ENCODE peak calls at places on chromosomes 13 and 19, in nine cellular contexts. One of them, this sample, is unnamed.

GRCh38 chr19:3604227-3604986 is 2.3 kb downstream of the TBXA2R start:
- DNase-seq in RWPE1: no peak
- DNase-seq in stimulated activated naive CD8-positive, alpha-beta T cell treated with anti-CD3 and anti-CD28 coated beads, Interleukin-15, Interleukin-2, amounts not matched to agents 100 U/mL and 50 U/mL, for 24 hours: no peak
- DNase-seq in ovary: no peak
- DNase-seq in activated T-helper 1 cell treated with Interleukin-2 at 50 U/mL for 16 hours: no peak
- DNase-seq in nephron progenitor cell: no peak
- DNase-seq in heart right ventricle: no peak
- DNase-seq in NCI-H2081: no peak
- DNase-seq in ELF-1: no peak
- DNase-seq in this sample: no peak

GRCh38 chr19:57269515-57270250 is 10.6 kb upstream of the ZNF460 start:
- DNase-seq in RWPE1: peak; percentile 70
- DNase-seq in stimulated activated naive CD8-positive, alpha-beta T cell treated with anti-CD3 and anti-CD28 coated beads, Interleukin-15, Interleukin-2, amounts not matched to agents 100 U/mL and 50 U/mL, for 24 hours: no peak
- DNase-seq in ovary: no peak
- DNase-seq in activated T-helper 1 cell treated with Interleukin-2 at 50 U/mL for 16 hours: no peak
- DNase-seq in nephron progenitor cell: no peak
- DNase-seq in heart right ventricle: no peak
- DNase-seq in NCI-H2081: no peak
- DNase-seq in ELF-1: no peak
- DNase-seq in this sample: peak; percentile 89

GRCh38 chr19:12611361-12611699 is 610 bp downstream of the ZNF791 start:
- DNase-seq in RWPE1: peak; percentile 78
- DNase-seq in stimulated activated naive CD8-positive, alpha-beta T cell treated with anti-CD3 and anti-CD28 coated beads, Interleukin-15, Interleukin-2, amounts not matched to agents 100 U/mL and 50 U/mL, for 24 hours: no peak
- DNase-seq in ovary: peak; percentile 72
- DNase-seq in activated T-helper 1 cell treated with Interleukin-2 at 50 U/mL for 16 hours: no peak
- DNase-seq in nephron progenitor cell: peak; percentile 64
- DNase-seq in heart right ventricle: peak; percentile 61
- DNase-seq in NCI-H2081: peak; percentile 58
- DNase-seq in ELF-1: peak; percentile 75
- DNase-seq in this sample: peak; percentile 80

GRCh38 chr19:43452517-43453045 is 12.8 kb downstream of the LYPD3 start:
- DNase-seq in RWPE1: peak; percentile 55
- DNase-seq in stimulated activated naive CD8-positive, alpha-beta T cell treated with anti-CD3 and anti-CD28 coated beads, Interleukin-15, Interleukin-2, amounts not matched to agents 100 U/mL and 50 U/mL, for 24 hours: no peak
- DNase-seq in ovary: no peak
- DNase-seq in activated T-helper 1 cell treated with Interleukin-2 at 50 U/mL for 16 hours: no peak
- DNase-seq in nephron progenitor cell: no peak
- DNase-seq in heart right ventricle: no peak
- DNase-seq in NCI-H2081: no peak
- DNase-seq in ELF-1: no peak
- DNase-seq in this sample: no peak

GRCh38 chr13:109387438-109387837 is 398.9 kb downstream of the IRS2 start:
- DNase-seq in RWPE1: no peak
- DNase-seq in stimulated activated naive CD8-positive, alpha-beta T cell treated with anti-CD3 and anti-CD28 coated beads, Interleukin-15, Interleukin-2, amounts not matched to agents 100 U/mL and 50 U/mL, for 24 hours: no peak
- DNase-seq in ovary: no peak
- DNase-seq in activated T-helper 1 cell treated with Interleukin-2 at 50 U/mL for 16 hours: no peak
- DNase-seq in nephron progenitor cell: no peak
- DNase-seq in heart right ventricle: no peak
- DNase-seq in NCI-H2081: no peak
- DNase-seq in ELF-1: no peak
- DNase-seq in this sample: no peak

GRCh38 chr19:8307965-8308866 is at the start of gene CD320:
- DNase-seq in RWPE1: peak; percentile 91
- DNase-seq in stimulated activated naive CD8-positive, alpha-beta T cell treated with anti-CD3 and anti-CD28 coated beads, Interleukin-15, Interleukin-2, amounts not matched to agents 100 U/mL and 50 U/mL, for 24 hours: peak; percentile 91
- DNase-seq in ovary: peak; percentile 87
- DNase-seq in activated T-helper 1 cell treated with Interleukin-2 at 50 U/mL for 16 hours: peak; percentile 75
- DNase-seq in nephron progenitor cell: peak; percentile 96
- DNase-seq in heart right ventricle: peak; percentile 93
- DNase-seq in NCI-H2081: peak; percentile 90
- DNase-seq in ELF-1: peak; percentile 94
- DNase-seq in this sample: peak; percentile 91

GRCh38 chr13:20984879-20985278 is 76.5 kb downstream of the LATS2 start:
- DNase-seq in RWPE1: no peak
- DNase-seq in stimulated activated naive CD8-positive, alpha-beta T cell treated with anti-CD3 and anti-CD28 coated beads, Interleukin-15, Interleukin-2, amounts not matched to agents 100 U/mL and 50 U/mL, for 24 hours: no peak
- DNase-seq in ovary: no peak
- DNase-seq in activated T-helper 1 cell treated with Interleukin-2 at 50 U/mL for 16 hours: no peak
- DNase-seq in nephron progenitor cell: no peak
- DNase-seq in heart right ventricle: no peak
- DNase-seq in NCI-H2081: no peak
- DNase-seq in ELF-1: no peak
- DNase-seq in this sample: no peak

GRCh38 chr13:113635048-113635420 is 23.0 kb downstream of the ATP4B start:
- DNase-seq in RWPE1: no peak
- DNase-seq in stimulated activated naive CD8-positive, alpha-beta T cell treated with anti-CD3 and anti-CD28 coated beads, Interleukin-15, Interleukin-2, amounts not matched to agents 100 U/mL and 50 U/mL, for 24 hours: no peak
- DNase-seq in ovary: no peak
- DNase-seq in activated T-helper 1 cell treated with Interleukin-2 at 50 U/mL for 16 hours: no peak
- DNase-seq in nephron progenitor cell: no peak
- DNase-seq in heart right ventricle: no peak
- DNase-seq in NCI-H2081: no peak
- DNase-seq in ELF-1: no peak
- DNase-seq in this sample: no peak

GRCh38 chr13:38202730-38203129 is 146.9 kb upstream of the UFM1 start:
- DNase-seq in RWPE1: peak; percentile 17
- DNase-seq in stimulated activated naive CD8-positive, alpha-beta T cell treated with anti-CD3 and anti-CD28 coated beads, Interleukin-15, Interleukin-2, amounts not matched to agents 100 U/mL and 50 U/mL, for 24 hours: no peak
- DNase-seq in ovary: no peak
- DNase-seq in activated T-helper 1 cell treated with Interleukin-2 at 50 U/mL for 16 hours: no peak
- DNase-seq in nephron progenitor cell: no peak
- DNase-seq in heart right ventricle: no peak
- DNase-seq in NCI-H2081: no peak
- DNase-seq in ELF-1: no peak
- DNase-seq in this sample: peak; percentile 76

GRCh38 chr13:49225358-49226042 is 5.4 kb downstream of the MLNR start:
- DNase-seq in RWPE1: no peak
- DNase-seq in stimulated activated naive CD8-positive, alpha-beta T cell treated with anti-CD3 and anti-CD28 coated beads, Interleukin-15, Interleukin-2, amounts not matched to agents 100 U/mL and 50 U/mL, for 24 hours: no peak
- DNase-seq in ovary: no peak
- DNase-seq in activated T-helper 1 cell treated with Interleukin-2 at 50 U/mL for 16 hours: no peak
- DNase-seq in nephron progenitor cell: no peak
- DNase-seq in heart right ventricle: no peak
- DNase-seq in NCI-H2081: no peak
- DNase-seq in ELF-1: no peak
- DNase-seq in this sample: no peak

GRCh38 chr13:30170569-30170968 is 136.8 kb downstream of the KATNAL1 start:
- DNase-seq in RWPE1: no peak
- DNase-seq in stimulated activated naive CD8-positive, alpha-beta T cell treated with anti-CD3 and anti-CD28 coated beads, Interleukin-15, Interleukin-2, amounts not matched to agents 100 U/mL and 50 U/mL, for 24 hours: no peak
- DNase-seq in ovary: no peak
- DNase-seq in activated T-helper 1 cell treated with Interleukin-2 at 50 U/mL for 16 hours: no peak
- DNase-seq in nephron progenitor cell: no peak
- DNase-seq in heart right ventricle: no peak
- DNase-seq in NCI-H2081: no peak
- DNase-seq in ELF-1: no peak
- DNase-seq in this sample: no peak

GRCh38 chr13:82758056-82758455 is 1124.2 kb downstream of the SLITRK1 start:
- DNase-seq in RWPE1: peak; percentile 9
- DNase-seq in stimulated activated naive CD8-positive, alpha-beta T cell treated with anti-CD3 and anti-CD28 coated beads, Interleukin-15, Interleukin-2, amounts not matched to agents 100 U/mL and 50 U/mL, for 24 hours: no peak
- DNase-seq in ovary: no peak
- DNase-seq in activated T-helper 1 cell treated with Interleukin-2 at 50 U/mL for 16 hours: no peak
- DNase-seq in nephron progenitor cell: no peak
- DNase-seq in heart right ventricle: no peak
- DNase-seq in NCI-H2081: no peak
- DNase-seq in ELF-1: peak; percentile 88
- DNase-seq in this sample: peak; percentile 30

GRCh38 chr19:6890421-6890913 is 3.1 kb downstream of the ADGRE1 start:
- DNase-seq in RWPE1: no peak
- DNase-seq in stimulated activated naive CD8-positive, alpha-beta T cell treated with anti-CD3 and anti-CD28 coated beads, Interleukin-15, Interleukin-2, amounts not matched to agents 100 U/mL and 50 U/mL, for 24 hours: no peak
- DNase-seq in ovary: no peak
- DNase-seq in activated T-helper 1 cell treated with Interleukin-2 at 50 U/mL for 16 hours: no peak
- DNase-seq in nephron progenitor cell: no peak
- DNase-seq in heart right ventricle: no peak
- DNase-seq in NCI-H2081: no peak
- DNase-seq in ELF-1: no peak
- DNase-seq in this sample: no peak

GRCh38 chr19:21851596-21852345 is 15.8 kb upstream of the ZNF43 start:
- DNase-seq in RWPE1: peak; percentile 94
- DNase-seq in stimulated activated naive CD8-positive, alpha-beta T cell treated with anti-CD3 and anti-CD28 coated beads, Interleukin-15, Interleukin-2, amounts not matched to agents 100 U/mL and 50 U/mL, for 24 hours: peak; percentile 90
- DNase-seq in ovary: peak; percentile 91
- DNase-seq in activated T-helper 1 cell treated with Interleukin-2 at 50 U/mL for 16 hours: peak; percentile 79
- DNase-seq in nephron progenitor cell: peak; percentile 86
- DNase-seq in heart right ventricle: peak; percentile 93
- DNase-seq in NCI-H2081: peak; percentile 92
- DNase-seq in ELF-1: peak; percentile 98
- DNase-seq in this sample: peak; percentile 97

GRCh38 chr19:36489920-36490415 is 607 bp upstream of the ZNF566 start:
- DNase-seq in RWPE1: peak; percentile 86
- DNase-seq in stimulated activated naive CD8-positive, alpha-beta T cell treated with anti-CD3 and anti-CD28 coated beads, Interleukin-15, Interleukin-2, amounts not matched to agents 100 U/mL and 50 U/mL, for 24 hours: peak; percentile 75
- DNase-seq in ovary: no peak
- DNase-seq in activated T-helper 1 cell treated with Interleukin-2 at 50 U/mL for 16 hours: peak; percentile 45
- DNase-seq in nephron progenitor cell: peak; percentile 71
- DNase-seq in heart right ventricle: peak; percentile 78
- DNase-seq in NCI-H2081: peak; percentile 87
- DNase-seq in ELF-1: peak; percentile 99
- DNase-seq in this sample: peak; percentile 95

GRCh38 chr19:13981988-13982501 is 24.1 kb downstream of the RFX1 start:
- DNase-seq in RWPE1: no peak
- DNase-seq in stimulated activated naive CD8-positive, alpha-beta T cell treated with anti-CD3 and anti-CD28 coated beads, Interleukin-15, Interleukin-2, amounts not matched to agents 100 U/mL and 50 U/mL, for 24 hours: no peak
- DNase-seq in ovary: no peak
- DNase-seq in activated T-helper 1 cell treated with Interleukin-2 at 50 U/mL for 16 hours: no peak
- DNase-seq in nephron progenitor cell: no peak
- DNase-seq in heart right ventricle: no peak
- DNase-seq in NCI-H2081: no peak
- DNase-seq in ELF-1: no peak
- DNase-seq in this sample: no peak

GRCh38 chr13:31067416-31068118 is 94.1 kb downstream of the HSPH1 start:
- DNase-seq in RWPE1: peak; percentile 77
- DNase-seq in stimulated activated naive CD8-positive, alpha-beta T cell treated with anti-CD3 and anti-CD28 coated beads, Interleukin-15, Interleukin-2, amounts not matched to agents 100 U/mL and 50 U/mL, for 24 hours: no peak
- DNase-seq in ovary: no peak
- DNase-seq in activated T-helper 1 cell treated with Interleukin-2 at 50 U/mL for 16 hours: no peak
- DNase-seq in nephron progenitor cell: no peak
- DNase-seq in heart right ventricle: no peak
- DNase-seq in NCI-H2081: no peak
- DNase-seq in ELF-1: no peak
- DNase-seq in this sample: peak; percentile 78

GRCh38 chr13:108610517-108610916 is 18.9 kb upstream of the MYO16 start:
- DNase-seq in RWPE1: no peak
- DNase-seq in stimulated activated naive CD8-positive, alpha-beta T cell treated with anti-CD3 and anti-CD28 coated beads, Interleukin-15, Interleukin-2, amounts not matched to agents 100 U/mL and 50 U/mL, for 24 hours: no peak
- DNase-seq in ovary: no peak
- DNase-seq in activated T-helper 1 cell treated with Interleukin-2 at 50 U/mL for 16 hours: no peak
- DNase-seq in nephron progenitor cell: no peak
- DNase-seq in heart right ventricle: no peak
- DNase-seq in NCI-H2081: no peak
- DNase-seq in ELF-1: no peak
- DNase-seq in this sample: no peak

GRCh38 chr19:43624933-43625332 is 5.5 kb upstream of the ZNF428 start:
- DNase-seq in RWPE1: no peak
- DNase-seq in stimulated activated naive CD8-positive, alpha-beta T cell treated with anti-CD3 and anti-CD28 coated beads, Interleukin-15, Interleukin-2, amounts not matched to agents 100 U/mL and 50 U/mL, for 24 hours: peak; percentile 90
- DNase-seq in ovary: no peak
- DNase-seq in activated T-helper 1 cell treated with Interleukin-2 at 50 U/mL for 16 hours: peak; percentile 70
- DNase-seq in nephron progenitor cell: peak; percentile 69
- DNase-seq in heart right ventricle: peak; percentile 63
- DNase-seq in NCI-H2081: no peak
- DNase-seq in ELF-1: peak; percentile 90
- DNase-seq in this sample: no peak

GRCh38 chr19:56156768-56157167 is 15.7 kb downstream of the ZNF444 start:
- DNase-seq in RWPE1: no peak
- DNase-seq in stimulated activated naive CD8-positive, alpha-beta T cell treated with anti-CD3 and anti-CD28 coated beads, Interleukin-15, Interleukin-2, amounts not matched to agents 100 U/mL and 50 U/mL, for 24 hours: no peak
- DNase-seq in ovary: no peak
- DNase-seq in activated T-helper 1 cell treated with Interleukin-2 at 50 U/mL for 16 hours: no peak
- DNase-seq in nephron progenitor cell: no peak
- DNase-seq in heart right ventricle: peak; percentile 46
- DNase-seq in NCI-H2081: no peak
- DNase-seq in ELF-1: no peak
- DNase-seq in this sample: no peak

GRCh38 chr13:48158290-48158689 is 63.4 kb upstream of the MED4 start:
- DNase-seq in RWPE1: no peak
- DNase-seq in stimulated activated naive CD8-positive, alpha-beta T cell treated with anti-CD3 and anti-CD28 coated beads, Interleukin-15, Interleukin-2, amounts not matched to agents 100 U/mL and 50 U/mL, for 24 hours: no peak
- DNase-seq in ovary: no peak
- DNase-seq in activated T-helper 1 cell treated with Interleukin-2 at 50 U/mL for 16 hours: no peak
- DNase-seq in nephron progenitor cell: no peak
- DNase-seq in heart right ventricle: no peak
- DNase-seq in NCI-H2081: no peak
- DNase-seq in ELF-1: no peak
- DNase-seq in this sample: no peak

GRCh38 chr19:34485831-34486230 is 4.3 kb downstream of the WTIP start:
- DNase-seq in RWPE1: no peak
- DNase-seq in stimulated activated naive CD8-positive, alpha-beta T cell treated with anti-CD3 and anti-CD28 coated beads, Interleukin-15, Interleukin-2, amounts not matched to agents 100 U/mL and 50 U/mL, for 24 hours: no peak
- DNase-seq in ovary: no peak
- DNase-seq in activated T-helper 1 cell treated with Interleukin-2 at 50 U/mL for 16 hours: no peak
- DNase-seq in nephron progenitor cell: no peak
- DNase-seq in heart right ventricle: no peak
- DNase-seq in NCI-H2081: no peak
- DNase-seq in ELF-1: no peak
- DNase-seq in this sample: no peak

GRCh38 chr13:81872581-81872980 is 1531.7 kb upstream of the SPRY2 start:
- DNase-seq in RWPE1: no peak
- DNase-seq in stimulated activated naive CD8-positive, alpha-beta T cell treated with anti-CD3 and anti-CD28 coated beads, Interleukin-15, Interleukin-2, amounts not matched to agents 100 U/mL and 50 U/mL, for 24 hours: no peak
- DNase-seq in ovary: no peak
- DNase-seq in activated T-helper 1 cell treated with Interleukin-2 at 50 U/mL for 16 hours: no peak
- DNase-seq in nephron progenitor cell: peak; percentile 2
- DNase-seq in heart right ventricle: no peak
- DNase-seq in NCI-H2081: peak; percentile 13
- DNase-seq in ELF-1: peak; percentile 38
- DNase-seq in this sample: peak; percentile 0

GRCh38 chr13:25933520-25933919 is 118.3 kb downstream of the SHISA2 start:
- DNase-seq in RWPE1: no peak
- DNase-seq in stimulated activated naive CD8-positive, alpha-beta T cell treated with anti-CD3 and anti-CD28 coated beads, Interleukin-15, Interleukin-2, amounts not matched to agents 100 U/mL and 50 U/mL, for 24 hours: no peak
- DNase-seq in ovary: no peak
- DNase-seq in activated T-helper 1 cell treated with Interleukin-2 at 50 U/mL for 16 hours: no peak
- DNase-seq in nephron progenitor cell: no peak
- DNase-seq in heart right ventricle: no peak
- DNase-seq in NCI-H2081: no peak
- DNase-seq in ELF-1: no peak
- DNase-seq in this sample: no peak

GRCh38 chr19:17244618-17245534 is 843 bp downstream of the NR2F6 start:
- DNase-seq in RWPE1: no peak
- DNase-seq in stimulated activated naive CD8-positive, alpha-beta T cell treated with anti-CD3 and anti-CD28 coated beads, Interleukin-15, Interleukin-2, amounts not matched to agents 100 U/mL and 50 U/mL, for 24 hours: no peak
- DNase-seq in ovary: peak; percentile 46
- DNase-seq in activated T-helper 1 cell treated with Interleukin-2 at 50 U/mL for 16 hours: no peak
- DNase-seq in nephron progenitor cell: no peak
- DNase-seq in heart right ventricle: peak; percentile 62
- DNase-seq in NCI-H2081: no peak
- DNase-seq in ELF-1: no peak
- DNase-seq in this sample: no peak

GRCh38 chr19:296476-297225 is 5.4 kb upstream of the PLPP2 start:
- DNase-seq in RWPE1: no peak
- DNase-seq in stimulated activated naive CD8-positive, alpha-beta T cell treated with anti-CD3 and anti-CD28 coated beads, Interleukin-15, Interleukin-2, amounts not matched to agents 100 U/mL and 50 U/mL, for 24 hours: no peak
- DNase-seq in ovary: no peak
- DNase-seq in activated T-helper 1 cell treated with Interleukin-2 at 50 U/mL for 16 hours: no peak
- DNase-seq in nephron progenitor cell: no peak
- DNase-seq in heart right ventricle: no peak
- DNase-seq in NCI-H2081: no peak
- DNase-seq in ELF-1: no peak
- DNase-seq in this sample: no peak

GRCh38 chr19:7445104-7445503 is 43.7 kb downstream of the PEX11G start:
- DNase-seq in RWPE1: no peak
- DNase-seq in stimulated activated naive CD8-positive, alpha-beta T cell treated with anti-CD3 and anti-CD28 coated beads, Interleukin-15, Interleukin-2, amounts not matched to agents 100 U/mL and 50 U/mL, for 24 hours: no peak
- DNase-seq in ovary: no peak
- DNase-seq in activated T-helper 1 cell treated with Interleukin-2 at 50 U/mL for 16 hours: no peak
- DNase-seq in nephron progenitor cell: no peak
- DNase-seq in heart right ventricle: no peak
- DNase-seq in NCI-H2081: no peak
- DNase-seq in ELF-1: no peak
- DNase-seq in this sample: no peak

GRCh38 chr13:39036212-39036611 is 1.7 kb downstream of the PROSER1 start:
- DNase-seq in RWPE1: no peak
- DNase-seq in stimulated activated naive CD8-positive, alpha-beta T cell treated with anti-CD3 and anti-CD28 coated beads, Interleukin-15, Interleukin-2, amounts not matched to agents 100 U/mL and 50 U/mL, for 24 hours: peak; percentile 25
- DNase-seq in ovary: no peak
- DNase-seq in activated T-helper 1 cell treated with Interleukin-2 at 50 U/mL for 16 hours: no peak
- DNase-seq in nephron progenitor cell: no peak
- DNase-seq in heart right ventricle: no peak
- DNase-seq in NCI-H2081: no peak
- DNase-seq in ELF-1: peak; percentile 24
- DNase-seq in this sample: peak; percentile 17

GRCh38 chr13:35598790-35599369 is 122.4 kb upstream of the MAB21L1 start:
- DNase-seq in RWPE1: no peak
- DNase-seq in stimulated activated naive CD8-positive, alpha-beta T cell treated with anti-CD3 and anti-CD28 coated beads, Interleukin-15, Interleukin-2, amounts not matched to agents 100 U/mL and 50 U/mL, for 24 hours: no peak
- DNase-seq in ovary: no peak
- DNase-seq in activated T-helper 1 cell treated with Interleukin-2 at 50 U/mL for 16 hours: no peak
- DNase-seq in nephron progenitor cell: no peak
- DNase-seq in heart right ventricle: no peak
- DNase-seq in NCI-H2081: no peak
- DNase-seq in ELF-1: no peak
- DNase-seq in this sample: no peak

GRCh38 chr19:46211201-46211881 is 18.2 kb upstream of the IGFL1 start:
- DNase-seq in RWPE1: peak; percentile 74
- DNase-seq in stimulated activated naive CD8-positive, alpha-beta T cell treated with anti-CD3 and anti-CD28 coated beads, Interleukin-15, Interleukin-2, amounts not matched to agents 100 U/mL and 50 U/mL, for 24 hours: no peak
- DNase-seq in ovary: no peak
- DNase-seq in activated T-helper 1 cell treated with Interleukin-2 at 50 U/mL for 16 hours: no peak
- DNase-seq in nephron progenitor cell: no peak
- DNase-seq in heart right ventricle: no peak
- DNase-seq in NCI-H2081: no peak
- DNase-seq in ELF-1: peak; percentile 96
- DNase-seq in this sample: peak; percentile 18

GRCh38 chr19:17097593-17098126 is 22.1 kb downstream of the MYO9B start:
- DNase-seq in RWPE1: no peak
- DNase-seq in stimulated activated naive CD8-positive, alpha-beta T cell treated with anti-CD3 and anti-CD28 coated beads, Interleukin-15, Interleukin-2, amounts not matched to agents 100 U/mL and 50 U/mL, for 24 hours: no peak
- DNase-seq in ovary: no peak
- DNase-seq in activated T-helper 1 cell treated with Interleukin-2 at 50 U/mL for 16 hours: no peak
- DNase-seq in nephron progenitor cell: no peak
- DNase-seq in heart right ventricle: no peak
- DNase-seq in NCI-H2081: no peak
- DNase-seq in ELF-1: peak; percentile 60
- DNase-seq in this sample: peak; percentile 58

This sample was measured in EL.